ENCODE peak calls at places on chromosomes 3 and 15, in five cellular contexts. Q, L, V, I and S are unnamed samples.

GRCh38 chr3:112546216-112546759 is 15.5 kb downstream of the ATG3 start:
- DNase-seq in Q (no peak), L (no peak), V (no peak), I (no peak), S (no peak)

GRCh38 chr3:58111513-58112184 is 99.1 kb downstream of the DNASE1L3 start:
- DNase-seq in Q (no peak), L (no peak), V (no peak), I (no peak), S (no peak)

GRCh38 chr15:41944313-41944940 is 27.9 kb downstream of the EHD4 start:
- DNase-seq in Q (peak; percentile 92), L (no peak), V (peak; percentile 90), I (peak; percentile 61), S (no peak)

GRCh38 chr15:98807262-98807661 is 158.9 kb downstream of the IGF1R start:
- DNase-seq in Q (no peak), L (no peak), V (peak; percentile 61), I (no peak), S (no peak)

GRCh38 chr15:59976480-59976879 is 27.6 kb upstream of the FOXB1 start:
- DNase-seq in Q (no peak), L (no peak), V (no peak), I (no peak), S (no peak)

GRCh38 chr3:146625117-146625775 is 20.1 kb upstream of the PLSCR5 start:
- DNase-seq in Q (peak; percentile 24), L (no peak), V (peak; percentile 23), I (no peak), S (no peak)

GRCh38 chr3:14331273-14331672 is 71.1 kb upstream of the SLC6A6 start:
- DNase-seq in Q (no peak), L (no peak), V (no peak), I (no peak), S (no peak)

GRCh38 chr15:85178366-85178765 is 196.7 kb downstream of the PDE8A start:
- DNase-seq in Q (no peak), L (no peak), V (no peak), I (no peak), S (no peak)

GRCh38 chr15:68524753-68525584 is 53.8 kb upstream of the CORO2B start:
- DNase-seq in Q (no peak), L (no peak), V (peak; percentile 74), I (no peak), S (no peak)

GRCh38 chr15:76575177-76576078 is 238.9 kb downstream of the ISL2 start:
- DNase-seq in Q (peak; percentile 24), L (no peak), V (no peak), I (no peak), S (no peak)

GRCh38 chr3:134646086-134646485 is 4.7 kb downstream of the KY start:
- DNase-seq in Q (no peak), L (no peak), V (no peak), I (no peak), S (no peak)

GRCh38 chr3:120172070-120172469 is 77.8 kb upstream of the GSK3B start:
- DNase-seq in Q (peak; percentile 18), L (no peak), V (peak; percentile 55), I (peak; percentile 60), S (no peak)

GRCh38 chr15:58585668-58586461 is 154.1 kb downstream of the LIPC start:
- DNase-seq in Q (no peak), L (no peak), V (no peak), I (no peak), S (no peak)

GRCh38 chr15:33309602-33310276 is 1.0 kb upstream of the RYR3 start:
- DNase-seq in Q (peak; percentile 25), L (no peak), V (no peak), I (peak; percentile 35), S (no peak)

GRCh38 chr3:43155464-43156121 is 49.7 kb upstream of the POMGNT2 start:
- DNase-seq in Q (peak; percentile 67), L (peak; percentile 75), V (peak; percentile 92), I (peak; percentile 73), S (no peak)

GRCh38 chr15:87215100-87215499 is 1041.4 kb downstream of the NTRK3 start:
- DNase-seq in Q (no peak), L (no peak), V (no peak), I (no peak), S (no peak)

GRCh38 chr15:90618330-90619136 is 88.8 kb downstream of the CRTC3 start:
- DNase-seq in Q (no peak), L (no peak), V (no peak), I (no peak), S (peak; percentile 51)

GRCh38 chr3:42513121-42513520 is 10.7 kb downstream of the VIPR1 start:
- DNase-seq in Q (no peak), L (no peak), V (no peak), I (no peak), S (no peak)

GRCh38 chr3:170418422-170419300 is at the start of gene CLDN11:
- DNase-seq in Q (no peak), L (peak; percentile 72), V (peak; percentile 93), I (no peak), S (no peak)

GRCh38 chr15:72521682-72522081 is 47.6 kb downstream of the ARIH1 start:
- DNase-seq in Q (no peak), L (no peak), V (no peak), I (no peak), S (no peak)

GRCh38 chr3:161035711-161036110 is 69.4 kb downstream of the B3GALNT1 start:
- DNase-seq in Q (peak; percentile 43), L (no peak), V (no peak), I (no peak), S (no peak)

GRCh38 chr15:73697033-73697467 is 12.9 kb downstream of the CD276 start:
- DNase-seq in Q (peak; percentile 68), L (peak; percentile 91), V (peak; percentile 80), I (peak; percentile 86), S (peak; percentile 87)

GRCh38 chr15:29615791-29616190 is 206.5 kb downstream of the TJP1 start:
- DNase-seq in Q (no peak), L (no peak), V (no peak), I (no peak), S (no peak)